ENCODE peak calls at places on chromosomes 3 and 15, in eight cellular contexts. S is neural progenitor cell, O is colonic mucosa, T is fibroblast of lung, M is heart right ventricle, C is gastrocnemius medialis, F is IMR-90, L is cardiac muscle cell. Y is an unnamed sample.

GRCh38 chr3:38131621-38132369 is 5.1 kb downstream of the ACAA1 start:
- DNase-seq in C (no peak), M (no peak), L (peak; percentile 56), O (peak; percentile 53), S (peak; percentile 77), F (peak; percentile 31), T (peak; percentile 25), Y (peak; percentile 22)

GRCh38 chr15:70856884-70857546 is 3.1 kb upstream of the LARP6 start:
- DNase-seq in F (peak; percentile 100), S (no peak), T (peak; percentile 98), C (peak; percentile 65), O (peak; percentile 68), L (peak; percentile 99), M (peak; percentile 91), Y (peak; percentile 75)

GRCh38 chr3:11544413-11545181 is 99.1 kb downstream of the VGLL4 start:
- DNase-seq in F (peak; percentile 18), O (no peak), S (peak; percentile 55), L (peak; percentile 42), C (no peak), M (no peak), T (peak; percentile 45), Y (no peak)

GRCh38 chr3:58824285-58824684 is 157.7 kb upstream of the FAM3D start:
- DNase-seq in L (peak; percentile 65), M (peak; percentile 30), O (peak; percentile 85), S (peak; percentile 83), F (peak; percentile 73), T (peak; percentile 45), C (no peak), Y (peak; percentile 47)

GRCh38 chr3:64290161-64290560 is 64.9 kb upstream of the PRICKLE2 start:
- DNase-seq in S (no peak), C (no peak), F (no peak), M (no peak), T (no peak), L (no peak), O (no peak), Y (no peak)

GRCh38 chr3:57451150-57451846 is 92.8 kb downstream of the DNAH12 start:
- DNase-seq in L (no peak), F (no peak), S (no peak), O (no peak), T (no peak), M (no peak), C (no peak), Y (no peak)

GRCh38 chr3:15812183-15812582 is 14.4 kb upstream of the ANKRD28 start:
- DNase-seq in S (no peak), O (no peak), L (peak; percentile 60), M (no peak), T (no peak), C (no peak), F (peak; percentile 36), Y (peak; percentile 47)

GRCh38 chr15:31934821-31935220 is 95.5 kb upstream of the CHRNA7 start:
- DNase-seq in T (peak; percentile 86), F (no peak), S (no peak), M (no peak), O (no peak), L (no peak), C (no peak), Y (no peak)

GRCh38 chr15:62647195-62647865 is 395.2 kb upstream of the TPM1 start:
- DNase-seq in F (peak; percentile 68), O (peak; percentile 74), S (no peak), M (peak; percentile 14), C (peak; percentile 84), T (peak; percentile 93), L (peak; percentile 46), Y (peak; percentile 10)

GRCh38 chr15:33068007-33068441 is 126.5 kb downstream of the FMN1 start:
- DNase-seq in C (peak; percentile 45), O (peak; percentile 91), S (peak; percentile 28), T (no peak), M (peak; percentile 34), F (no peak), L (no peak), Y (no peak)

GRCh38 chr15:66253643-66254363 is at the start of gene MEGF11:
- DNase-seq in S (peak; percentile 72), L (peak; percentile 53), F (peak; percentile 28), T (peak; percentile 56), O (peak; percentile 24), M (no peak), C (no peak), Y (peak; percentile 39)

GRCh38 chr3:111311709-111312235 is 230.2 kb upstream of the CD96 start:
- DNase-seq in F (peak; percentile 38), O (no peak), L (peak; percentile 90), M (no peak), S (no peak), C (no peak), T (peak; percentile 83), Y (no peak)

GRCh38 chr3:45059132-45059531 is 33.0 kb downstream of the CLEC3B start:
- DNase-seq in T (no peak), C (no peak), M (no peak), O (no peak), F (no peak), L (no peak), S (no peak), Y (no peak)

GRCh38 chr3:182637350-182638197 is 155.7 kb upstream of the ATP11B start:
- DNase-seq in T (no peak), S (no peak), C (no peak), O (peak; percentile 83), M (no peak), F (no peak), L (no peak), Y (no peak)

GRCh38 chr3:48609088-48610005 is at the start of gene UQCRC1:
- DNase-seq in T (peak; percentile 85), C (peak; percentile 88), F (peak; percentile 90), O (peak; percentile 92), M (peak; percentile 91), S (peak; percentile 98), L (peak; percentile 96), Y (peak; percentile 86)
- TF ChIP-seq CTCF in T (peak; percentile 70), C (peak; percentile 85), F (peak; percentile 83), O (peak; percentile 45), M (peak; percentile 80), S (peak; percentile 56), L (peak; percentile 66), Y (peak; percentile 59)

DNA sequence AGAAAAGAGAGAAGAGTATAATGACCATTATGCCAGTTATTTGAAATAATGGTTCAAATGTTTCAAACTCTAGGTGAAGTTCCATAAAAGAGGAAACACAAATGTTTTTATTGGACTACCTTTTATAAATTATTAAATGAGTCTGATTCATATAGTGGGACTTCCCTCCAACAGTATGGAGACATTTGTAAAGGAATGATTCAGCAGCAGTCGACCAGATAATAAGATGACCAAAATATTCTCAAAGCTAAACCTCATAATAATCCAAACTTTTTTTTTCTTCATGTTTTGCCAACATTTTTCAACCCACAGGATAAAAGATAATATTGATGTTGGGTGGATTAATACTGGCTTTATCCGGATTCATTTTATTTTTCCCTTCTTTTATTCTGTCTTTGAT is 18.8 kb downstream of the TIPARP start:
- DNase-seq in M (no peak), S (no peak), O (no peak), F (peak; percentile 79), C (no peak), T (peak; percentile 86), L (peak; percentile 54), Y (no peak)
- H3K36me3 ChIP-seq in M (no peaks in the 10 kb centered on the region), S (no peaks in the 10 kb centered on the region), O (peaks cover 3% of the 10 kb centered on the region), F (peaks cover 27% of the 10 kb centered on the region), C (no peaks in the 10 kb centered on the region), T (peaks cover 5% of the 10 kb centered on the region), L (peaks cover 50% of the 10 kb centered on the region), Y (peaks cover 68% of the 10 kb centered on the region)

DNA sequence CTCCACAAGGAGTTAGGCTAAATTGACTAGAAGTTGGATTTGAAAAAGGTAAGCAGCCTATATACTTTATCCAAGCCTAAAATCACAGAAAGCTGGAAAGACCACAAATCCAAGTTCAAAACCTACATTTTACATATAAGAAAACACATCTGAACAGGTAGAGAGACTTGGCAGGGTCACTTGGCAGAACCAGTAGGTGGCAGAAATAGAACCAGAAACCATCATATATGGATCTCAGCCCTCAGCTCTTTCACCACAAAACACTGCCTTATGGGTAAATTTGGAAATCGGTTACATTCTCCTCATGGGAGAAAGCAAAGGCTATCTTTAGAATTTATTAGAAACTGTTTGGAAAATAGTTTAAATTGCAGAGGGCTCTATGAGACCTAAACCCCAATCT is 44.2 kb downstream of the MKRN2 start:
- DNase-seq in S (no peak), O (no peak), C (no peak), M (no peak), F (no peak), T (no peak), L (peak; percentile 19), Y (no peak)
- TF ChIP-seq CTCF in S (no peak), O (peak; percentile 18), C (no peak), M (no peak), F (peak; percentile 4), T (peak; percentile 23), L (peak; percentile 21), Y (no peak)

GRCh38 chr3:47634996-47635395 is 56.3 kb upstream of the CSPG5 start:
- DNase-seq in T (no peak), L (peak; percentile 9), C (no peak), M (no peak), F (no peak), S (no peak), O (no peak), Y (no peak)
- H3K36me3 ChIP-seq in T (no peaks in the 10 kb centered on the region), L (peaks cover 41% of the 10 kb centered on the region), C (no peaks in the 10 kb centered on the region), M (no peaks in the 10 kb centered on the region), F (peaks cover 40% of the 10 kb centered on the region), S (peaks cover 41% of the 10 kb centered on the region), O (peaks cover 9% of the 10 kb centered on the region), Y (peaks cover 75% of the 10 kb centered on the region)